ENCODE peak calls at places on chromosomes 5 and 9, in five cellular contexts. R is heart right ventricle; P is nucleus accumbens; M is choroid plexus epithelial cell; G is CD8-positive, alpha-beta T cell. E is an unnamed sample.

GRCh38 chr5:140402258-140403074 is 833 bp downstream of the ANKHD1 start:
- DNase-seq in R (peak; percentile 24), P (no peak), M (peak; percentile 46), G (peak; percentile 44), E (no peak)

GRCh38 chr5:158511454-158511853 is 588.3 kb downstream of the EBF1 start:
- DNase-seq in R (no peak), P (no peak), M (no peak), G (no peak), E (no peak)

GRCh38 chr5:180495292-180495691 is 1.1 kb downstream of the CNOT6 start:
- DNase-seq in R (no peak), P (no peak), M (peak; percentile 9), G (no peak), E (no peak)

GRCh38 chr5:123089572-123089970 is 530 bp downstream of the PRDM6 start:
- DNase-seq in R (no peak), P (no peak), M (peak; percentile 55), G (no peak), E (no peak)

GRCh38 chr5:179162351-179163235 is 102.4 kb downstream of the ZNF354C start:
- DNase-seq in R (no peak), P (no peak), M (no peak), G (no peak), E (no peak)

GRCh38 chr5:33370135-33370472 is 70.7 kb upstream of the TARS1 start:
- DNase-seq in R (no peak), P (no peak), M (peak; percentile 95), G (no peak), E (no peak)

GRCh38 chr5:150113047-150113744 is 26.8 kb upstream of the CSF1R start:
- DNase-seq in R (no peak), P (no peak), M (no peak), G (peak; percentile 8), E (no peak)

GRCh38 chr5:141665995-141666940 is 15.1 kb upstream of the FCHSD1 start:
- DNase-seq in R (no peak), P (no peak), M (no peak), G (no peak), E (no peak)

GRCh38 chr5:75921011-75921410 is 162.2 kb upstream of the SV2C start:
- DNase-seq in R (no peak), P (no peak), M (no peak), G (no peak), E (no peak)

GRCh38 chr9:124220551-124221451 is 36.9 kb upstream of the NEK6 start:
- DNase-seq in R (peak; percentile 19), P (no peak), M (peak; percentile 41), G (no peak), E (no peak)

GRCh38 chr5:171520300-171521170 is 101.1 kb downstream of the FGF18 start:
- DNase-seq in R (no peak), P (no peak), M (peak; percentile 56), G (no peak), E (no peak)

GRCh38 chr5:69265931-69266330 is 31.2 kb downstream of the CDK7 start:
- DNase-seq in R (no peak), P (no peak), M (peak; percentile 18), G (no peak), E (no peak)